ENCODE peak calls at places on chromosomes 12 and 14, in nine cellular contexts. T, M, F, Q, U, W, V, O and D are unnamed samples.

GRCh38 chr14:61337893-61338292 is 16.5 kb downstream of the PRKCH start:
- DNase-seq in T (no peak), M (peak), F (no peak), Q (peak), U (no peak), W (no peak), V (no peak), O (no peak), D (no peak)

GRCh38 chr12:113670742-113671141 is 199.1 kb upstream of the LHX5 start:
- DNase-seq in T (no peak), M (no peak), F (no peak), Q (no peak), U (no peak), W (no peak), V (no peak), O (no peak), D (no peak)

GRCh38 chr12:5587701-5588100 is 155.8 kb downstream of the NTF3 start:
- DNase-seq in T (no peak), M (no peak), F (no peak), Q (no peak), U (no peak), W (no peak), V (no peak), O (no peak), D (no peak)

GRCh38 chr12:91870872-91871707 is 274.6 kb downstream of the BTG1 start:
- DNase-seq in T (no peak), M (peak), F (no peak), Q (peak), U (no peak), W (no peak), V (no peak), O (no peak), D (no peak)

GRCh38 chr12:43728117-43728516 is 30.5 kb downstream of the PUS7L start:
- DNase-seq in T (no peak), M (no peak), F (no peak), Q (no peak), U (no peak), W (no peak), V (no peak), O (no peak), D (no peak)

GRCh38 chr12:69966839-69967238 is 141.8 kb downstream of the MYRFL start:
- DNase-seq in T (no peak), M (no peak), F (no peak), Q (no peak), U (no peak), W (no peak), V (no peak), O (no peak), D (no peak)

GRCh38 chr12:53476769-53477209 is 22.5 kb downstream of the MAP3K12 start:
- DNase-seq in T (no peak), M (no peak), F (no peak), Q (no peak), U (peak), W (no peak), V (no peak), O (no peak), D (no peak)

GRCh38 chr14:100285021-100285912 is 21.0 kb downstream of the SLC25A29 start:
- DNase-seq in T (peak), M (peak), F (no peak), Q (peak), U (peak), W (peak), V (peak), O (peak), D (peak)

GRCh38 chr12:121295746-121296617 is 527 bp downstream of the CAMKK2 start:
- DNase-seq in T (no peak), M (no peak), F (no peak), Q (peak), U (peak), W (peak), V (peak), O (no peak), D (peak)

GRCh38 chr12:109732321-109733305 is 19.0 kb downstream of the FAM222A start:
- DNase-seq in T (no peak), M (peak), F (no peak), Q (no peak), U (no peak), W (no peak), V (peak), O (no peak), D (peak)

GRCh38 chr14:69268223-69268622 is 8.3 kb downstream of the GALNT16 start:
- DNase-seq in T (no peak), M (no peak), F (peak), Q (no peak), U (no peak), W (no peak), V (no peak), O (no peak), D (no peak)

GRCh38 chr14:61591862-61592261 is 103.5 kb upstream of the HIF1A start:
- DNase-seq in T (no peak), M (no peak), F (no peak), Q (no peak), U (no peak), W (no peak), V (no peak), O (no peak), D (no peak)

GRCh38 chr12:54030889-54031860 is 1.7 kb upstream of the HOXC5 start:
- DNase-seq in T (no peak), M (no peak), F (no peak), Q (no peak), U (peak), W (no peak), V (no peak), O (no peak), D (no peak)

GRCh38 chr12:94200695-94201094 is 52.3 kb downstream of the PLXNC1 start:
- DNase-seq in T (no peak), M (no peak), F (no peak), Q (no peak), U (no peak), W (no peak), V (no peak), O (no peak), D (no peak)

GRCh38 chr14:64971890-64972785 is at the start of gene RAB15:
- DNase-seq in T (no peak), M (peak), F (no peak), Q (peak), U (peak), W (peak), V (peak), O (no peak), D (peak)

GRCh38 chr12:95880895-95881294 is 22.1 kb downstream of the SNRPF start:
- DNase-seq in T (no peak), M (no peak), F (no peak), Q (no peak), U (no peak), W (no peak), V (no peak), O (no peak), D (peak)

GRCh38 chr14:64711039-64711438 is 6.8 kb downstream of the PLEKHG3 start:
- DNase-seq in T (no peak), M (no peak), F (no peak), Q (no peak), U (no peak), W (no peak), V (no peak), O (no peak), D (no peak)

GRCh38 chr12:47725893-47726292 is 603 bp upstream of the ENDOU start:
- DNase-seq in T (no peak), M (no peak), F (no peak), Q (no peak), U (no peak), W (no peak), V (no peak), O (no peak), D (no peak)